ENCODE peak calls at places on chromosomes 12 and 14, in eight cellular contexts. P is HCEC 1CT; E is Calu3; K is Daoy; W is activated naive CD8-positive, alpha-beta T cell treated with anti-CD3 and anti-CD28 coated beads for 36 hours; O is WTC11; L is activated CD4-positive, alpha-beta T cell treated with anti-CD3 and anti-CD28 coated beads, Interleukin-2, amount 10 ng/mL, durations not matched to agents 24 days and 14 days; Q is putamen. N is an unnamed sample.

GRCh38 chr12:103169-103981 is 36.8 kb downstream of the IQSEC3 start:
- DNase-seq in P (no peak), E (no peak), K (no peak), W (no peak), O (peak; percentile 53), L (no peak), Q (no peak), N (peak; percentile 13)

GRCh38 chr14:68501621-68502052 is 291.2 kb downstream of the ZFP36L1 start:
- DNase-seq in P (no peak), E (no peak), K (no peak), W (no peak), O (no peak), L (no peak), Q (no peak), N (no peak)

GRCh38 chr12:54304187-54304810 is 3.5 kb upstream of the NFE2 start:
- DNase-seq in P (no peak), E (peak; percentile 88), K (peak; percentile 66), W (no peak), O (peak; percentile 46), L (no peak), Q (no peak), N (peak; percentile 74)

GRCh38 chr12:131139363-131140068 is 185.8 kb downstream of the ADGRD1 start:
- DNase-seq in P (no peak), E (no peak), K (no peak), W (no peak), O (no peak), L (no peak), Q (no peak), N (no peak)

GRCh38 chr12:108355069-108355468 is 16.0 kb upstream of the CMKLR1 start:
- DNase-seq in P (no peak), E (no peak), K (no peak), W (no peak), O (no peak), L (no peak), Q (no peak), N (no peak)

GRCh38 chr12:93722757-93723567 is 45.8 kb downstream of the CRADD start:
- DNase-seq in P (peak; percentile 30), E (peak; percentile 59), K (peak; percentile 87), W (no peak), O (no peak), L (no peak), Q (no peak), N (peak; percentile 79)

GRCh38 chr12:52608826-52609630 is 7.8 kb upstream of the KRT72 start:
- DNase-seq in P (no peak), E (no peak), K (no peak), W (no peak), O (no peak), L (no peak), Q (no peak), N (no peak)

GRCh38 chr14:88604213-88604612 is 41.4 kb downstream of the ZC3H14 start:
- DNase-seq in P (no peak), E (no peak), K (no peak), W (no peak), O (no peak), L (no peak), Q (no peak), N (no peak)

GRCh38 chr14:100400115-100400514 is 77.0 kb downstream of the SLC25A47 start:
- DNase-seq in P (no peak), E (no peak), K (peak; percentile 51), W (no peak), O (no peak), L (no peak), Q (no peak), N (no peak)